ENCODE peak calls at places on chromosomes 1 and 21, in four cellular contexts. One of them, this sample, is unnamed.
A peak's percentile ranks its signal among the peaks of the same experiment; 100 is the strongest.

GRCh38 chr21:44802396-44803153 is 955 bp upstream of the UBE2G2 start:
- DNase-seq in heart right ventricle: no peak
- DNase-seq in activated CD4-positive, alpha-beta T cell treated with anti-CD3 and anti-CD28 coated beads for 1 hour: no peak
- DNase-seq in right cardiac atrium: no peak
- DNase-seq in this sample: no peak

GRCh38 chr1:56336972-56337371 is 242.4 kb downstream of the PLPP3 start:
- DNase-seq in activated CD4-positive, alpha-beta T cell treated with anti-CD3 and anti-CD28 coated beads for 1 hour: no peak
- DNase-seq in heart right ventricle: no peak
- DNase-seq in right cardiac atrium: no peak
- DNase-seq in this sample: no peak

GRCh38 chr21:28633803-28634572 is 358.7 kb downstream of the LTN1 start:
- DNase-seq in heart right ventricle: peak; percentile 68
- DNase-seq in right cardiac atrium: peak; percentile 78
- DNase-seq in activated CD4-positive, alpha-beta T cell treated with anti-CD3 and anti-CD28 coated beads for 1 hour: no peak
- DNase-seq in this sample: no peak

GRCh38 chr1:161265305-161265704 is 6.8 kb downstream of the PCP4L1 start:
- DNase-seq in right cardiac atrium: no peak
- DNase-seq in activated CD4-positive, alpha-beta T cell treated with anti-CD3 and anti-CD28 coated beads for 1 hour: no peak
- DNase-seq in heart right ventricle: no peak
- DNase-seq in this sample: peak; percentile 48

GRCh38 chr1:4170953-4171352 is 270.9 kb upstream of the C1orf174 start:
- DNase-seq in heart right ventricle: no peak
- DNase-seq in right cardiac atrium: peak; percentile 52
- DNase-seq in activated CD4-positive, alpha-beta T cell treated with anti-CD3 and anti-CD28 coated beads for 1 hour: no peak
- DNase-seq in this sample: no peak

GRCh38 chr1:25669781-25670567 is 53.4 kb downstream of the MAN1C1 start:
- DNase-seq in right cardiac atrium: no peak
- DNase-seq in heart right ventricle: no peak
- DNase-seq in activated CD4-positive, alpha-beta T cell treated with anti-CD3 and anti-CD28 coated beads for 1 hour: no peak
- DNase-seq in this sample: no peak

GRCh38 chr1:241644259-241644658 is 4.1 kb upstream of the CHML start:
- DNase-seq in right cardiac atrium: no peak
- DNase-seq in heart right ventricle: no peak
- DNase-seq in activated CD4-positive, alpha-beta T cell treated with anti-CD3 and anti-CD28 coated beads for 1 hour: no peak
- DNase-seq in this sample: no peak

GRCh38 chr21:45323487-45324380 is 36.0 kb upstream of the POFUT2 start:
- DNase-seq in activated CD4-positive, alpha-beta T cell treated with anti-CD3 and anti-CD28 coated beads for 1 hour: no peak
- DNase-seq in heart right ventricle: no peak
- DNase-seq in right cardiac atrium: peak; percentile 26
- DNase-seq in this sample: peak; percentile 50

GRCh38 chr1:41359211-41360073 is 1.8 kb upstream of the FOXO6 start:
- DNase-seq in activated CD4-positive, alpha-beta T cell treated with anti-CD3 and anti-CD28 coated beads for 1 hour: no peak
- DNase-seq in right cardiac atrium: peak; percentile 43
- DNase-seq in heart right ventricle: peak; percentile 28
- DNase-seq in this sample: peak; percentile 46

GRCh38 chr1:37945743-37946702 is 830 bp downstream of the INPP5B start:
- DNase-seq in heart right ventricle: peak; percentile 67
- DNase-seq in activated CD4-positive, alpha-beta T cell treated with anti-CD3 and anti-CD28 coated beads for 1 hour: no peak
- DNase-seq in right cardiac atrium: peak; percentile 89
- DNase-seq in this sample: peak; percentile 65

GRCh38 chr1:27418326-27418761 is 25.9 kb downstream of the GPR3 start:
- DNase-seq in heart right ventricle: peak; percentile 71
- DNase-seq in activated CD4-positive, alpha-beta T cell treated with anti-CD3 and anti-CD28 coated beads for 1 hour: no peak
- DNase-seq in right cardiac atrium: peak; percentile 81
- DNase-seq in this sample: peak; percentile 93

GRCh38 chr1:225450491-225451191 is 22.8 kb upstream of the LBR start:
- DNase-seq in heart right ventricle: no peak
- DNase-seq in right cardiac atrium: no peak
- DNase-seq in activated CD4-positive, alpha-beta T cell treated with anti-CD3 and anti-CD28 coated beads for 1 hour: no peak
- DNase-seq in this sample: no peak

GRCh38 chr1:161835963-161836362 is 69.8 kb downstream of the ATF6 start:
- DNase-seq in activated CD4-positive, alpha-beta T cell treated with anti-CD3 and anti-CD28 coated beads for 1 hour: no peak
- DNase-seq in right cardiac atrium: no peak
- DNase-seq in heart right ventricle: no peak
- DNase-seq in this sample: no peak

GRCh38 chr1:112515311-112516009 is 6.7 kb downstream of the WNT2B start:
- DNase-seq in heart right ventricle: no peak
- DNase-seq in activated CD4-positive, alpha-beta T cell treated with anti-CD3 and anti-CD28 coated beads for 1 hour: no peak
- DNase-seq in right cardiac atrium: no peak
- DNase-seq in this sample: peak; percentile 93

GRCh38 chr1:20194770-20195463 is 8.6 kb upstream of the PLA2G2C start:
- DNase-seq in activated CD4-positive, alpha-beta T cell treated with anti-CD3 and anti-CD28 coated beads for 1 hour: peak; percentile 63
- DNase-seq in right cardiac atrium: peak; percentile 73
- DNase-seq in heart right ventricle: peak; percentile 60
- DNase-seq in this sample: peak; percentile 43

GRCh38 chr1:44700573-44700972 is 26.1 kb downstream of the ARMH1 start:
- DNase-seq in right cardiac atrium: no peak
- DNase-seq in heart right ventricle: no peak
- DNase-seq in activated CD4-positive, alpha-beta T cell treated with anti-CD3 and anti-CD28 coated beads for 1 hour: no peak
- DNase-seq in this sample: no peak

GRCh38 chr1:95002657-95003432 is 69.9 kb downstream of the ALG14 start:
- DNase-seq in activated CD4-positive, alpha-beta T cell treated with anti-CD3 and anti-CD28 coated beads for 1 hour: no peak
- DNase-seq in heart right ventricle: peak; percentile 28
- DNase-seq in right cardiac atrium: peak; percentile 19
- DNase-seq in this sample: no peak

GRCh38 chr1:94209425-94209824 is 28.0 kb downstream of the ARHGAP29 start:
- DNase-seq in heart right ventricle: no peak
- DNase-seq in right cardiac atrium: no peak
- DNase-seq in activated CD4-positive, alpha-beta T cell treated with anti-CD3 and anti-CD28 coated beads for 1 hour: no peak
- DNase-seq in this sample: peak; percentile 77

GRCh38 chr1:72051538-72051937 is 230.8 kb downstream of the NEGR1 start:
- DNase-seq in heart right ventricle: no peak
- DNase-seq in right cardiac atrium: no peak
- DNase-seq in activated CD4-positive, alpha-beta T cell treated with anti-CD3 and anti-CD28 coated beads for 1 hour: no peak
- DNase-seq in this sample: peak; percentile 6

GRCh38 chr1:201020040-201020591 is 3.4 kb downstream of the KIF21B start:
- DNase-seq in activated CD4-positive, alpha-beta T cell treated with anti-CD3 and anti-CD28 coated beads for 1 hour: no peak
- DNase-seq in heart right ventricle: no peak
- DNase-seq in right cardiac atrium: no peak
- DNase-seq in this sample: no peak

GRCh38 chr1:29557066-29557465 is 320.7 kb downstream of the PTPRU start:
- DNase-seq in heart right ventricle: no peak
- DNase-seq in right cardiac atrium: no peak
- DNase-seq in activated CD4-positive, alpha-beta T cell treated with anti-CD3 and anti-CD28 coated beads for 1 hour: no peak
- DNase-seq in this sample: no peak